ENCODE peak calls at places on chromosomes 11 and 22, in six cellular contexts. V, I, C, M, W and P are unnamed samples.

GRCh38 chr11:4713241-4713640 is 8.7 kb downstream of the MMP26 start:
- DNase-seq in V (no peak), I (no peak), C (no peak), M (no peak), W (no peak), P (no peak)

GRCh38 chr11:113475160-113475761 is at the start of gene DRD2:
- DNase-seq in V (no peak), I (peak; percentile 15), C (no peak), M (no peak), W (peak; percentile 24), P (no peak)

GRCh38 chr11:441418-442274 is at the start of gene ANO9:
- DNase-seq in V (peak; percentile 29), I (peak; percentile 79), C (no peak), M (no peak), W (no peak), P (no peak)

GRCh38 chr11:88404932-88405710 is 67.6 kb upstream of the CTSC start:
- DNase-seq in V (no peak), I (no peak), C (no peak), M (no peak), W (no peak), P (no peak)

GRCh38 chr11:16402654-16403447 is 46.5 kb upstream of the SOX6 start:
- DNase-seq in V (no peak), I (no peak), C (no peak), M (no peak), W (no peak), P (no peak)

GRCh38 chr11:113505541-113506375 is 30.6 kb upstream of the DRD2 start:
- DNase-seq in V (no peak), I (peak; percentile 60), C (peak; percentile 10), M (peak; percentile 90), W (no peak), P (no peak)

GRCh38 chr22:31861226-31861840 is 83.0 kb upstream of the YWHAH start:
- DNase-seq in V (no peak), I (no peak), C (peak; percentile 81), M (no peak), W (no peak), P (peak; percentile 26)

GRCh38 chr11:76233936-76234703 is 27.8 kb upstream of the WNT11 start:
- DNase-seq in V (no peak), I (peak; percentile 15), C (peak; percentile 64), M (peak; percentile 46), W (peak; percentile 27), P (no peak)

GRCh38 chr11:46942172-46942571 is 5.6 kb downstream of the CSTPP1 start:
- DNase-seq in V (no peak), I (no peak), C (no peak), M (no peak), W (no peak), P (no peak)

GRCh38 chr11:117851852-117852251 is 24.6 kb downstream of the FXYD6 start:
- DNase-seq in V (no peak), I (no peak), C (peak; percentile 19), M (peak; percentile 23), W (no peak), P (peak; percentile 58)

GRCh38 chr11:72697814-72698213 is 23.6 kb upstream of the PDE2A start:
- DNase-seq in V (no peak), I (no peak), C (no peak), M (no peak), W (no peak), P (no peak)

GRCh38 chr11:130439160-130439519 is 9.3 kb upstream of the ADAMTS15 start:
- DNase-seq in V (no peak), I (no peak), C (no peak), M (no peak), W (no peak), P (no peak)

GRCh38 chr11:101583180-101584128 is at the start of gene TRPC6:
- DNase-seq in V (no peak), I (no peak), C (peak; percentile 11), M (peak; percentile 3), W (peak; percentile 35), P (no peak)

GRCh38 chr22:39808087-39808486 is 85.5 kb downstream of the ENTHD1 start:
- DNase-seq in V (no peak), I (peak; percentile 56), C (peak; percentile 21), M (peak; percentile 16), W (no peak), P (peak; percentile 31)

GRCh38 chr22:49968831-49969661 is 8.5 kb downstream of the PIM3 start:
- DNase-seq in V (no peak), I (no peak), C (no peak), M (no peak), W (peak; percentile 10), P (no peak)

GRCh38 chr11:111162306-111162705 is 83.2 kb upstream of the POU2AF2 start:
- DNase-seq in V (no peak), I (no peak), C (no peak), M (peak; percentile 61), W (no peak), P (peak; percentile 61)

GRCh38 chr11:123020968-123021367 is 39.3 kb upstream of the BSX start:
- DNase-seq in V (no peak), I (peak; percentile 31), C (peak; percentile 59), M (peak; percentile 66), W (peak; percentile 32), P (peak; percentile 46)

GRCh38 chr22:22789233-22789921 is 98.2 kb upstream of the IGLL5 start:
- DNase-seq in V (no peak), I (no peak), C (no peak), M (no peak), W (no peak), P (no peak)

GRCh38 chr11:12077535-12078280 is 32.7 kb upstream of the MICAL2 start:
- DNase-seq in V (no peak), I (no peak), C (peak; percentile 78), M (no peak), W (no peak), P (no peak)

GRCh38 chr11:111736191-111736590 is 30.0 kb downstream of the PPP2R1B start:
- DNase-seq in V (no peak), I (no peak), C (peak; percentile 78), M (peak; percentile 75), W (no peak), P (peak; percentile 75)

GRCh38 chr11:89182773-89183172 is 5.1 kb downstream of the TYR start:
- DNase-seq in V (no peak), I (no peak), C (no peak), M (no peak), W (no peak), P (peak; percentile 9)

GRCh38 chr11:100925935-100926334 is 203.7 kb downstream of the PGR start:
- DNase-seq in V (no peak), I (no peak), C (peak; percentile 88), M (peak; percentile 63), W (no peak), P (peak; percentile 87)